ENCODE peak calls at places on chromosomes 13 and 19, in ten cellular contexts. Y is PC-3, G is HCT116, A is hepatocyte, N is mammary epithelial cell, O is GM23248, H is K562, C is keratinocyte, V is GM12878, D is PC-9. F is an unnamed sample.

GRCh38 chr13:47478985-47479384 is 522.1 kb downstream of the SUCLA2 start:
- DNase-seq in Y (peak; percentile 67), G (no peak), A (no peak), N (no peak), O (peak; percentile 8), H (no peak), C (no peak), V (no peak), D (no peak), F (no peak)

GRCh38 chr13:111946214-111946613 is 120.7 kb upstream of the SOX1 start:
- DNase-seq in Y (no peak), G (no peak), A (no peak), N (no peak), O (no peak), H (no peak), C (no peak), V (no peak), D (no peak), F (no peak)

GRCh38 chr13:26837997-26838396 is 77.4 kb upstream of the GPR12 start:
- DNase-seq in Y (peak; percentile 22), G (no peak), A (no peak), N (peak; percentile 8), O (no peak), H (no peak), C (no peak), V (no peak), D (peak; percentile 59), F (no peak)

GRCh38 chr13:77533875-77534788 is 1.4 kb upstream of the SCEL start:
- DNase-seq in Y (peak; percentile 50), G (no peak), A (no peak), N (no peak), O (no peak), H (no peak), C (no peak), V (no peak), D (no peak), F (no peak)

GRCh38 chr13:112792511-112792910 is 102.7 kb downstream of the ATP11A start:
- DNase-seq in Y (no peak), G (no peak), A (no peak), N (no peak), O (no peak), H (no peak), C (no peak), V (no peak), D (no peak), F (no peak)

GRCh38 chr19:3129112-3129511 is 6.7 kb upstream of the GNA15 start:
- DNase-seq in Y (peak; percentile 62), G (peak; percentile 48), A (no peak), N (peak; percentile 38), O (peak; percentile 75), H (no peak), C (no peak), V (no peak), D (no peak), F (no peak)

GRCh38 chr13:101570410-101570809 is 117.9 kb downstream of the ITGBL1 start:
- DNase-seq in Y (peak; percentile 86), G (no peak), A (no peak), N (peak; percentile 61), O (peak; percentile 14), H (no peak), C (no peak), V (no peak), D (peak; percentile 87), F (no peak)

GRCh38 chr13:47983070-47983469 is 18.0 kb downstream of the SUCLA2 start:
- DNase-seq in Y (no peak), G (no peak), A (no peak), N (no peak), O (no peak), H (no peak), C (no peak), V (no peak), D (no peak), F (no peak)

GRCh38 chr13:39232401-39232980 is 194.2 kb downstream of the NHLRC3 start:
- DNase-seq in Y (no peak), G (no peak), A (no peak), N (no peak), O (no peak), H (no peak), C (no peak), V (no peak), D (no peak), F (no peak)

GRCh38 chr19:15621801-15622200 is 6.8 kb downstream of the CYP4F8 start:
- DNase-seq in Y (no peak), G (no peak), A (no peak), N (no peak), O (no peak), H (no peak), C (no peak), V (no peak), D (no peak), F (no peak)
- H3K9me3 ChIP-seq in Y (no peaks in the 10 kb centered on the region), G (no peaks in the 10 kb centered on the region), A (no peaks in the 10 kb centered on the region), N (no peaks in the 10 kb centered on the region), O (no peaks in the 10 kb centered on the region), H (no peaks in the 10 kb centered on the region), C (no peaks in the 10 kb centered on the region), V (no peaks in the 10 kb centered on the region), D (no peaks in the 10 kb centered on the region), F (peaks cover 7% of the 10 kb centered on the region)

GRCh38 chr19:39246951-39247669 is 1.5 kb downstream of the IFNL4 start:
- DNase-seq in Y (no peak), G (no peak), A (no peak), N (no peak), O (peak; percentile 47), H (no peak), C (no peak), V (no peak), D (no peak), F (peak; percentile 59)

GRCh38 chr19:39251081-39251480 is 2.4 kb upstream of the IFNL4 start:
- DNase-seq in Y (no peak), G (no peak), A (no peak), N (no peak), O (no peak), H (no peak), C (no peak), V (no peak), D (no peak), F (no peak)

GRCh38 chr19:39248806-39249205 is at the start of gene IFNL4:
- DNase-seq in Y (no peak), G (no peak), A (no peak), N (no peak), O (no peak), H (no peak), C (no peak), V (no peak), D (no peak), F (no peak)

GRCh38 chr19:39252458-39252857 is 3.8 kb upstream of the IFNL4 start:
- DNase-seq in Y (no peak), G (no peak), A (no peak), N (no peak), O (no peak), H (no peak), C (no peak), V (no peak), D (no peak), F (no peak)

GRCh38 chr19:39247701-39248664 is 673 bp downstream of the IFNL4 start:
- DNase-seq in Y (no peak), G (no peak), A (peak; percentile 53), N (no peak), O (peak; percentile 53), H (no peak), C (no peak), V (no peak), D (no peak), F (peak; percentile 67)
- TF ChIP-seq EZH2 in Y (no peak), G (no peak), A (peak; percentile 87), N (peak; percentile 50), O (peak; percentile 82), H (no peak), C (no peak), V (no peak), D (no peak), F (peak; percentile 85)

GRCh38 chr19:22335716-22336115 is 49.5 kb downstream of the ZNF729 start:
- DNase-seq in Y (no peak), G (no peak), A (no peak), N (no peak), O (no peak), H (no peak), C (no peak), V (no peak), D (no peak), F (no peak)
- H3K9me3 ChIP-seq in Y (peaks cover 13% of the 10 kb centered on the region), G (peaks cover 17% of the 10 kb centered on the region), A (no peaks in the 10 kb centered on the region), N (peaks cover 50% of the 10 kb centered on the region), O (no peaks in the 10 kb centered on the region), H (no peaks in the 10 kb centered on the region), C (peaks cover 5% of the 10 kb centered on the region), V (no peaks in the 10 kb centered on the region), D (peaks cover under 1% of the 10 kb centered on the region), F (no peaks in the 10 kb centered on the region)

GRCh38 chr19:35525873-35526272 is 2.2 kb downstream of the SBSN start:
- DNase-seq in Y (no peak), G (no peak), A (no peak), N (no peak), O (no peak), H (no peak), C (no peak), V (no peak), D (no peak), F (no peak)

GRCh38 chr19:35533201-35533821 is at the start of gene GAPDHS:
- DNase-seq in Y (no peak), G (no peak), A (no peak), N (no peak), O (peak; percentile 24), H (peak; percentile 53), C (no peak), V (no peak), D (no peak), F (no peak)

GRCh38 chr19:35531291-35531690 is 2.0 kb upstream of the GAPDHS start:
- DNase-seq in Y (peak; percentile 62), G (no peak), A (no peak), N (no peak), O (no peak), H (no peak), C (no peak), V (no peak), D (peak; percentile 43), F (peak; percentile 43)

GRCh38 chr19:35528218-35529038 is at the start of gene SBSN:
- DNase-seq in Y (peak; percentile 48), G (no peak), A (no peak), N (peak; percentile 86), O (peak; percentile 94), H (no peak), C (no peak), V (no peak), D (no peak), F (no peak)

DNA sequence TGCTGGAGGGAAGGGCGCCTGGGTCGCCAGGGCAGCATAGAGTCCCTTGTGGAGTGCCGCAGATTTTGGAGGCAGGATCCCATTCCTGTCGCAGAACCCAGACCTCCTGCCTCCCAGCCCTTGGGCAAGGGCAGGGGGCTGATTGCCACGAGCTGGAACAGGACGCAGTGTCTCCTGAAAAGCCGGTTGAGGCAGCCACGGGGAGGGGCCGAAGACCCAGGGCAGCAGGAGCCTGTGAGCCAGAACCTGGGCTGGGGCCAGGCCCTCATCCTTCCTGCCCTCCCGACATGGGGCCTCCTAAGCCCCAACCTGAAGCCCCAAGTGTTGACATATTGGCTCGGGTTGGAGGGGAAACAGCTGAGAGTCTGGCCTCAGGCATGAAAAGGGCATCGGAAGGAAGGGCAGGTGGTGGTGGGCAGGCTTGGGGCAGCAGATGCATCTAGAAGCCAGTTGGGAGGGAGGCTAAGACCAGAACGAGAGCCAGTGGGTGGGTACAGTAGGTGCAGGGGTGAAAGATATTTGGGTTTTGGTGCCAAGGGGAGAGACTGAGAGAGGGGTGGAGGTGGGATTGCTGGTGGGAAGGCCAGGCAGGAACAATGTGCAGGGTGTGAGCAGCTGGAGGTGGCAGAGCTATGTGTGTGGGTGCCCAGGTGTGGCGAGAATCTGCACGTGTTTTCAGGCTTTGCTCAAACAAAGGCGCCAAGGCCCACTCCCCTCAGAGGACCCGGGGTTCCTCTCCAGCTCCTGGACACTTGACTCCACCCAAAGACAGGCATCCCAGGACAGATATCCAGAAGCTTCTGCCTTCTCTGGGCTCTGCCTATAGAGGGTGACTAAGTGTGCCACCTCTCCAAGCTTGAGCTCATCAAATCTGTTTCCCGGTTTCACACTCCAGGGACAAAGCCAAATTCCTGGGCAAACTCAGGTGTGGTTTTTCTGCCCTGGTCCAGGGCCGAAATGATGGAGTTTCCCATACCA is 1.4 kb upstream of the SBSN start:
- DNase-seq in Y (no peak), G (no peak), A (no peak), N (no peak), O (no peak), H (no peak), C (no peak), V (no peak), D (no peak), F (no peak)
- TF ChIP-seq EZH2 in Y (no peak), G (no peak), A (no peak), N (no peak), O (no peak), H (no peak), C (peak; percentile 16), V (no peak), D (no peak), F (no peak)